ENCODE peak calls at places on chromosomes 16 and 17, in four cellular contexts. M is effector memory CD4-positive, alpha-beta T cell; C is mucosa of descending colon; K is CD8-positive, alpha-beta T cell. X is an unnamed sample. For H3K4me1, the result is how much of the 10 kb centered on the place peaks cover.

GRCh38 chr16:57600952-57601580 is 27.4 kb upstream of the ADGRG1 start:
- DNase-seq in C (no peak), M (no peak), K (no peak), X (no peak)

GRCh38 chr17:51445934-51446333 is 185.6 kb downstream of the UTP18 start:
- DNase-seq in C (no peak), K (no peak), M (no peak), X (no peak)

GRCh38 chr17:81428521-81428920 is 33.3 kb downstream of the BAHCC1 start:
- DNase-seq in M (no peak), C (no peak), K (no peak), X (peak)

GRCh38 chr17:57104461-57105175 is 19.6 kb downstream of the AKAP1 start:
- DNase-seq in M (no peak), C (no peak), K (no peak), X (no peak)

GRCh38 chr16:15518412-15519351 is 84.3 kb downstream of the BMERB1 start:
- DNase-seq in K (no peak), C (no peak), M (no peak), X (no peak)

GRCh38 chr16:84532299-84532724 is 27.9 kb upstream of the MEAK7 start:
- DNase-seq in M (no peak), K (no peak), C (no peak), X (no peak)

GRCh38 chr17:7882629-7883028 is 6.0 kb upstream of the CHD3 start:
- DNase-seq in M (no peak), C (no peak), K (no peak), X (no peak)

GRCh38 chr17:2138318-2138717 is 83.4 kb downstream of the HIC1 start:
- DNase-seq in C (peak), K (peak), M (no peak), X (peak)

GRCh38 chr16:10923146-10923649 is 19.1 kb downstream of the DEXI start:
- DNase-seq in C (no peak), M (no peak), K (no peak), X (no peak)

GRCh38 chr17:66301864-66302741 is at the start of gene PRKCA:
- DNase-seq in C (peak), K (peak), M (peak), X (peak)

GRCh38 chr17:43830510-43831145 is 2.3 kb downstream of the MPP3 start:
- DNase-seq in K (no peak), C (no peak), M (no peak), X (no peak)

GRCh38 chr17:74276561-74277009 is 2.6 kb downstream of the DNAI2 start:
- DNase-seq in M (no peak), K (no peak), C (no peak), X (no peak)

GRCh38 chr17:18026408-18026776 is 12.6 kb downstream of the ATPAF2 start:
- DNase-seq in K (peak), M (no peak), C (no peak), X (no peak)

GRCh38 chr17:419073-419735 is 66.6 kb upstream of the RPH3AL start:
- DNase-seq in M (peak), C (no peak), K (peak), X (peak)

GRCh38 chr17:7440823-7441174 is 1.5 kb downstream of the FGF11 start:
- DNase-seq in C (no peak), M (no peak), K (no peak), X (no peak)

GRCh38 chr17:4249452-4250029 is 14.2 kb downstream of the ANKFY1 start:
- DNase-seq in K (no peak), M (no peak), C (no peak), X (no peak)

GRCh38 chr16:4931381-4931780 is 5.6 kb downstream of the PPL start:
- DNase-seq in K (no peak), C (no peak), M (no peak), X (no peak)

GRCh38 chr17:39928868-39929651 is 1.5 kb downstream of the LRRC3C start:
- DNase-seq in C (no peak), M (no peak), K (no peak), X (no peak)

GRCh38 chr17:47317119-47317518 is 6.6 kb upstream of the EFCAB13 start:
- DNase-seq in K (no peak), C (no peak), M (no peak), X (no peak)

GRCh38 chr17:75856062-75856681 is 1.0 kb upstream of the WBP2 start:
- DNase-seq in K (no peak), M (no peak), C (peak), X (peak)

GRCh38 chr17:46968896-46969295 is 10.2 kb downstream of the RPRML start:
- DNase-seq in M (no peak), K (no peak), C (no peak), X (no peak)

GRCh38 chr16:83781-84615 is 6.0 kb downstream of the MPG start:
- DNase-seq in M (no peak), K (peak), C (no peak), X (peak)

GRCh38 chr16:64656471-64656870 is 465.4 kb downstream of the CDH11 start:
- DNase-seq in C (no peak), K (no peak), M (no peak), X (no peak)

GRCh38 chr17:58325976-58326468 is 2.6 kb downstream of the TSPOAP1 start:
- DNase-seq in M (no peak), K (no peak), C (no peak), X (peak)

GRCh38 chr17:51769231-51769630 is 389.3 kb downstream of the CA10 start:
- DNase-seq in M (no peak), C (no peak), K (no peak), X (no peak)

GRCh38 chr17:78510141-78510935 is 66.9 kb downstream of the DNAH17 start:
- DNase-seq in M (no peak), C (no peak), K (no peak), X (no peak)

GRCh38 chr17:76811028-76811427 is 57.2 kb upstream of the MGAT5B start:
- DNase-seq in C (no peak), M (no peak), K (no peak), X (no peak)

GRCh38 chr17:75610103-75610984 is 22.7 kb downstream of the MYO15B start:
- DNase-seq in C (peak), M (no peak), K (no peak), X (no peak)

GRCh38 chr17:50828508-50829170 is 6.7 kb upstream of the WFIKKN2 start:
- DNase-seq in M (no peak), K (no peak), C (no peak), X (no peak)

GRCh38 chr17:6374761-6375312 is 60.1 kb downstream of the AIPL1 start:
- DNase-seq in C (no peak), M (no peak), K (no peak), X (no peak)

DNA sequence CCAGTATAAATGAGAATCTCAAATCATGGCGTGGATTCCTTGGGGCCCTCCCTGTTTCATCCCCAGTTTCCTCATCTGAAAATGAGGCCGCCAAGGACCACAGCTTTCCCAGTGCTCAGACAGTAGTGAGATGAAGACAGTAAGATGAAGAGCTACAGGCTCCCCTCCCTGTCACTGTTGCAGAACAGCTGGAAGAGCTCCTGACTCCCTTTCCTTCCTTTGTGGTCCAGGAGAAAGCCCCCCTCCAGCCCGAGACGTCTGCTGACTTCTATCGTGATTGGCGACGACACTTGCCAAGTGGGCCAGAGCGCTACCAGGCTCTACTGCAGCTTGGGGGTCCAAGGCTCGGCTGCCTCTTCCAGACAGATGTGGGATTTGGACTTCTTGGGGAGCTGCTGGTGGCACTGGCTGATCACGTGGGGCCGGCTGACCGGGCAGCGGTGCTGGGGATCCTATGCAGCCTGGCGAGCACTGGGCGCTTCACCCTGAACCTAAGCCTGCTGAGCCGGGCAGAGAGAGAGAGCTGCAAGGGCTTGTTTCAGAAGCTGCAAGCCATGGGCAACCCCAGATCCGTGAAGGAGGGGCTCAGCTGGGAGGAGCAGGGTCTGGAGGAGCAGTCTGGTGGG is 3.0 kb upstream of the EFTUD2 start:
- DNase-seq in M (no peak), K (no peak), C (no peak), X (no peak)
- H3K4me1 ChIP-seq in M (under half), K (under half), C (under half), X (under half)

DNA sequence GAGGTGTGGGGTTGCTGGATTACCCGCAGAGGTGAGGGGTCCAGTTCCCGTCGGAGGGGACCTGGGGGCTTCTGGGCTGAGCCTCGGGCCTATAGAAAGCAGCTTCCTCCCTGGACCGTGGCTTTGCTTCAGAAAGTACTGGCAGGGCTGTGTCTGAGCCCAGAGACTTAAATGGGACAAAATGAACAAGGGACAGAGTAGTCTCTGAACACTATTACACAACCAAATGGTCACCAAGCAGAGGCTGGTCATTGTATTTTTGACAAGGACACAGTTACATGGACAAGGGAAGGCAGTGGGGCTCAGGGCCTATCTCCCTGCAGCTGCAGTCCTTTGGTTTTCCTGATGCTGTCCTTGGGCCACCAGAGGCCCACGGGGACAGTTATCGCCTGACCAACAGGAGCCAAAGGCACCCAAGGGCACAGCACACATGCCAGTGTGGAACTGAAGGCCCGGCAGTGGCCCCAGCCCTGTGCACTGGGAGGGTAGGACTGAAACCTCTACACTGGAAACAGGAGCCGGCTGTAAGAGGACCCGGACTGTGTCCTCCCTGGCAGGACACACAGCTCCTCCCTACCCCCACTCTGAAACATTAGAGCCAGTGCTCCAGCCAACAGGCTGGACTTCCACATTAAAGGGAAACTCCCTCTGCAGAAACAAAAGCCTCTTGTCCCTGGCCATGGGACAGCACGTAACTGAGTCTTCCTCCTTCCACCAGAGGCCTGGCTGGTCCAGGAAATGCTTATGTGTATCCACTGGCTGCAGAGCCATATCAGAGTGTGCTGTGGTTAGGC is 26.0 kb upstream of the ERN1 start:
- DNase-seq in C (peak), M (no peak), K (no peak), X (no peak)
- H3K4me1 ChIP-seq in C (under half), M (under half), K (under half), X (under half)

DNA sequence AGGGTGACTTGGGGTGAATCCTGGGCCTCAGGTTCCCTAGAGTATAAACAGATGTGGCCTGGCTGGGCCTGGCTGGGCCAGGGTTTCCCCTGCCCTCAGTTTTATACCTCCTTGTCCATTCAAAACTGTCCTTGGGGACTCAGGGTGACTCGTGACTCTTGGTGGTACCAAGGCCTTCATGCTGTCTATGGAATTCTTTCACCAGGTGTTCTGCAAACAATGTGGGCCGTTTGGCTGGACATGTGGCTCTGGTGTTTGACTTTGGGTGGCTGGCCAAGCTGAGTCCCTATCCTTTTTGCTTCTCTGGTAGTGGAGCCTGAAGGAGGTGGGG is 3.3 kb downstream of the GPT2 start:
- DNase-seq in C (no peak), K (no peak), M (no peak), X (no peak)
- H3K4me1 ChIP-seq in C (under half), K (under half), M (under half), X (under half)

DNA sequence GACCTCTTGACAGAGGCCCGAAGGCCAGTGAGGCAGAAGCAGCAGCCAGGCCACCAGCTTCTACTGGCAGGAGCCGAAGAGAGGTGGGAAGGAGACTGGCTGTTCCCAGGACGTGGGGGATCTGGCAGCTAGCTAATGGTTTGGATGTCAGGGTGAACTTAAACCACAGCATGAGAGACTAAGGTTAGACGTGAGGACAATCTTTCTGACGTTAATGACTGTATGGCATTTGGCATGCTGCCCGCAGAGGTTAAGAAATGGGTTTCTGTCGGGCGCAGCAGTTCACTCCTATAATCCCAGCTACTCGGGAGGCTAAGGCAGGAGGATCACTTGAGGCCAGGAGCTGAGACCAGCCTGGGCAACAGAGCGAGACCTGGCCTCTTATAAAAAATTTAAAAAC is 6.3 kb upstream of the KRT13 start:
- DNase-seq in M (no peak), C (no peak), K (no peak), X (no peak)
- H3K4me1 ChIP-seq in M (under half), C (under half), K (under half), X (under half)

DNA sequence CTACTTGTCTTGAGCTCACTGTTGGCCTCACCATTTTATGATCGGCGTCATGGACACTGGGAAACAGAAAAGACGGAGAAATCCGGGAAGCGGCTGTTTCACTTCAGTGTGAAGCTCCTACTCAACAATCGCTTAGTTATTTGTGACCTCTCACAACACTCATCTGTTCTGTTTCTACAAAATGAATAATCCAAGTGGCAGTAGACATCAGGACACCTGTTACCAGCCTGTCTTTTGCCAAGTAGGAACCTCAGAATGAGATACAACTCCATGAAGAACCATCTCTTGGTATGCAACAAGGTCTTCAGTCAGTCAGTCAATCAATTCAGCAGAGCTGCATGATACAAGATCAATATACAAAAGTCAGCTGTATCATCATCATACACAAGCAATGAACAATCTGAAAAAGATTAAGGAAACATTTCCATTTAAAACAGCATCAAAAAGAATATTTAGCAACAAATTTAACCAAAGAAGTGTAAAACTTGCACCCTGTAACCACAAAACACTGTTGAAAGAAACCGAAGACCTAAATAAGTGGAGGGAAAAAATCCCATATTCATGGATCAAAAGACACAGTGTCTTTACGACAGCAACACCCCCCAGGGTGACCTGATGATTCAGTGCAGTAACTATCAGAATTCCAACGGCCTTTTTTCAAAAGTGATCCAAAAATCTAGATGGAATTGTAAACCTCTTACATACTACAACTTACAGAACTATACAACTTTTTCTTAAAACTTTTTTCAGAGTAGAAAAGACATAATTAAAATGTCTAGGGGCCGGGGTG is 63.4 kb downstream of the ANKRD11 start:
- DNase-seq in K (no peak), C (no peak), M (no peak), X (no peak)
- H3K4me1 ChIP-seq in K (half or more), C (under half), M (under half), X (under half)

GRCh38 chr16:7211781-7212180 is 120.9 kb upstream of the RBFOX1 start:
- DNase-seq in C (no peak), M (no peak), K (no peak), X (no peak)
- H3K4me1 ChIP-seq in C (under half), M (under half), K (under half), X (under half)

X was measured in DND-41.